ENCODE peak calls at places on chromosomes 12 and 14, in nine cellular contexts. One of them, this sample, is unnamed. For H3K4me1, the result is how much of the 10 kb centered on the place peaks cover.

GRCh38 chr14:21092147-21093011 is 6.1 kb downstream of the ZNF219 start:
- DNase-seq in cardiac muscle cell: peak
- DNase-seq in ascending aorta: peak
- DNase-seq in HCT116: peak
- DNase-seq in suprapubic skin: peak
- DNase-seq in colonic mucosa: peak
- DNase-seq in thyroid gland: peak
- DNase-seq in A549: peak
- DNase-seq in esophagus squamous epithelium: no peak
- DNase-seq in this sample: peak

GRCh38 chr12:120110550-120111501 is 5.7 kb downstream of the RAB35 start:
- DNase-seq in cardiac muscle cell: no peak
- DNase-seq in ascending aorta: peak
- DNase-seq in HCT116: no peak
- DNase-seq in suprapubic skin: no peak
- DNase-seq in colonic mucosa: no peak
- DNase-seq in thyroid gland: peak
- DNase-seq in A549: no peak
- DNase-seq in esophagus squamous epithelium: peak
- DNase-seq in this sample: peak

GRCh38 chr12:480831-481230 is 21.1 kb downstream of the B4GALNT3 start:
- DNase-seq in cardiac muscle cell: no peak
- DNase-seq in ascending aorta: peak
- DNase-seq in HCT116: no peak
- DNase-seq in suprapubic skin: no peak
- DNase-seq in colonic mucosa: no peak
- DNase-seq in thyroid gland: no peak
- DNase-seq in A549: no peak
- DNase-seq in esophagus squamous epithelium: no peak
- DNase-seq in this sample: no peak

GRCh38 chr14:94748667-94749347 is 21.1 kb downstream of the GSC start:
- DNase-seq in cardiac muscle cell: peak
- DNase-seq in ascending aorta: no peak
- DNase-seq in HCT116: peak
- DNase-seq in suprapubic skin: no peak
- DNase-seq in colonic mucosa: no peak
- DNase-seq in thyroid gland: no peak
- DNase-seq in A549: peak
- DNase-seq in esophagus squamous epithelium: no peak
- DNase-seq in this sample: no peak

GRCh38 chr14:104299993-104300761 is 161.8 kb downstream of the KIF26A start:
- DNase-seq in cardiac muscle cell: no peak
- DNase-seq in ascending aorta: no peak
- DNase-seq in HCT116: no peak
- DNase-seq in suprapubic skin: no peak
- DNase-seq in colonic mucosa: no peak
- DNase-seq in thyroid gland: no peak
- DNase-seq in A549: no peak
- DNase-seq in esophagus squamous epithelium: no peak
- DNase-seq in this sample: no peak

GRCh38 chr14:55430024-55430690 is 10.3 kb downstream of the TBPL2 start:
- DNase-seq in cardiac muscle cell: peak
- DNase-seq in ascending aorta: peak
- DNase-seq in HCT116: peak
- DNase-seq in suprapubic skin: no peak
- DNase-seq in colonic mucosa: peak
- DNase-seq in thyroid gland: peak
- DNase-seq in A549: peak
- DNase-seq in esophagus squamous epithelium: no peak
- DNase-seq in this sample: peak

GRCh38 chr14:38129705-38130104 is 78.0 kb upstream of the SSTR1 start:
- DNase-seq in cardiac muscle cell: no peak
- DNase-seq in ascending aorta: no peak
- DNase-seq in HCT116: no peak
- DNase-seq in suprapubic skin: no peak
- DNase-seq in colonic mucosa: no peak
- DNase-seq in thyroid gland: no peak
- DNase-seq in A549: no peak
- DNase-seq in esophagus squamous epithelium: no peak
- DNase-seq in this sample: no peak

GRCh38 chr14:105529506-105530445 is 3.4 kb downstream of the TMEM121 start:
- DNase-seq in cardiac muscle cell: no peak
- DNase-seq in ascending aorta: no peak
- DNase-seq in HCT116: no peak
- DNase-seq in suprapubic skin: peak
- DNase-seq in colonic mucosa: no peak
- DNase-seq in thyroid gland: no peak
- DNase-seq in A549: no peak
- DNase-seq in esophagus squamous epithelium: no peak
- DNase-seq in this sample: no peak

GRCh38 chr14:28772613-28773012 is 6.0 kb downstream of the FOXG1 start:
- DNase-seq in cardiac muscle cell: no peak
- DNase-seq in ascending aorta: no peak
- DNase-seq in HCT116: no peak
- DNase-seq in suprapubic skin: no peak
- DNase-seq in colonic mucosa: no peak
- DNase-seq in thyroid gland: no peak
- DNase-seq in A549: no peak
- DNase-seq in esophagus squamous epithelium: no peak
- DNase-seq in this sample: no peak

GRCh38 chr14:90454041-90455000 is 57.5 kb downstream of the CALM1 start:
- DNase-seq in cardiac muscle cell: peak
- DNase-seq in ascending aorta: peak
- DNase-seq in HCT116: peak
- DNase-seq in suprapubic skin: no peak
- DNase-seq in colonic mucosa: peak
- DNase-seq in thyroid gland: peak
- DNase-seq in A549: peak
- DNase-seq in esophagus squamous epithelium: no peak
- DNase-seq in this sample: peak

GRCh38 chr12:23694920-23695319 is 254.6 kb downstream of the SOX5 start:
- DNase-seq in cardiac muscle cell: no peak
- DNase-seq in ascending aorta: no peak
- DNase-seq in HCT116: no peak
- DNase-seq in suprapubic skin: no peak
- DNase-seq in colonic mucosa: no peak
- DNase-seq in thyroid gland: no peak
- DNase-seq in A549: no peak
- DNase-seq in esophagus squamous epithelium: no peak
- DNase-seq in this sample: no peak

GRCh38 chr12:95637471-95638155 is 86.3 kb upstream of the USP44 start:
- DNase-seq in cardiac muscle cell: no peak
- DNase-seq in ascending aorta: no peak
- DNase-seq in HCT116: no peak
- DNase-seq in suprapubic skin: no peak
- DNase-seq in colonic mucosa: no peak
- DNase-seq in thyroid gland: no peak
- DNase-seq in A549: no peak
- DNase-seq in esophagus squamous epithelium: no peak
- DNase-seq in this sample: no peak
- H3K27ac ChIP-seq in cardiac muscle cell: no peak
- H3K27ac ChIP-seq in ascending aorta: no peak
- H3K27ac ChIP-seq in HCT116: no peak
- H3K27ac ChIP-seq in suprapubic skin: no peak
- H3K27ac ChIP-seq in colonic mucosa: no peak
- H3K27ac ChIP-seq in thyroid gland: no peak
- H3K27ac ChIP-seq in A549: peak
- H3K27ac ChIP-seq in esophagus squamous epithelium: no peak
- H3K27ac ChIP-seq in this sample: no peak

DNA sequence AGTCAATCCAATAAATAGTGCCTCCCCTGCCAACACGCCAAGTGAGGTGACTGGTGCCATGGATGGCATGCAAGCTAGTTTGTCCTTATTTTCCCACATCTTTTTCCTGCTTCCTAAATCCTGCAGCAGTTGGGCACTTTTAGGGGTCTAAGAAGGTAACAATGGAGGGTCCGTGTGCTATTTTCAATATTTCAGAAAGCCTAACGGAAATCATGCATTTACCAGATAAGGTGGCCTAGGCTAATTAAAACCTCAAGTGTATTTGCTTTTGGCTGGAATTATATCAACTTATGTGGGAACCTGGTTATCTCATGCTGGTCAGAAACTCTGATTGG is 4.9 kb downstream of the ITGA5 start:
- DNase-seq in cardiac muscle cell: no peak
- DNase-seq in ascending aorta: no peak
- DNase-seq in HCT116: no peak
- DNase-seq in suprapubic skin: no peak
- DNase-seq in colonic mucosa: no peak
- DNase-seq in thyroid gland: no peak
- DNase-seq in A549: no peak
- DNase-seq in esophagus squamous epithelium: no peak
- DNase-seq in this sample: no peak
- H3K4me1 ChIP-seq in cardiac muscle cell: under half
- H3K4me1 ChIP-seq in ascending aorta: under half
- H3K4me1 ChIP-seq in HCT116: under half
- H3K4me1 ChIP-seq in suprapubic skin: half or more
- H3K4me1 ChIP-seq in colonic mucosa: under half
- H3K4me1 ChIP-seq in thyroid gland: under half
- H3K4me1 ChIP-seq in A549: half or more
- H3K4me1 ChIP-seq in esophagus squamous epithelium: under half
- H3K4me1 ChIP-seq in this sample: under half

DNA sequence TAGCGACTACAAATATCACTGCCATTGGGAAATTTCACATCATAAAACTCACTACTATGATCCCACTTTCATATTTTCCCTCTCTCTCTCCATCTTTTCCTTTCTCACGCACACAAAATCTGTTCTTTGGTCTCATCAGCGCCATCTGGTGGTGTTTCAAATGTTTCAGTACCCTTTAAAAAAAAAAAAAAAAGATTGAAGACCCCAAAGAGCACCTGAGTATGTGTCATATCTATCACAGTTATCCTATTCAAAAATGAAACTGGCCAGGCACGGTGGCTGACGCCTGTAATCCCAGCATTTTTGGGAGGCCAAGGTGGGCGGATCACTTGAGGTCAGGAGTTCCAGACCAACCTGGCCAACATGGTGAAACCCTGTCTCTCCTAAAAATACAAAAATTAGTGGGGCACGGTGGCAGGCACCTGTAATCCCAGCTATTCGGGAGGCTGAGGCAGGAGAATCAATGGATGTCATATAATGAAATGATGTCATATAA is 72.4 kb downstream of the TTC9 start:
- DNase-seq in cardiac muscle cell: peak
- DNase-seq in ascending aorta: no peak
- DNase-seq in HCT116: peak
- DNase-seq in suprapubic skin: no peak
- DNase-seq in colonic mucosa: peak
- DNase-seq in thyroid gland: peak
- DNase-seq in A549: peak
- DNase-seq in esophagus squamous epithelium: no peak
- DNase-seq in this sample: no peak
- TF ChIP-seq CTCF in cardiac muscle cell: peak
- TF ChIP-seq CTCF in ascending aorta: peak
- TF ChIP-seq CTCF in HCT116: peak
- TF ChIP-seq CTCF in suprapubic skin: peak
- TF ChIP-seq CTCF in colonic mucosa: peak
- TF ChIP-seq CTCF in thyroid gland: peak
- TF ChIP-seq CTCF in A549: peak
- TF ChIP-seq CTCF in esophagus squamous epithelium: peak
- TF ChIP-seq CTCF in this sample: no peak

GRCh38 chr12:128381961-128382360 is 115.0 kb downstream of the TMEM132C start:
- DNase-seq in cardiac muscle cell: no peak
- DNase-seq in ascending aorta: no peak
- DNase-seq in HCT116: no peak
- DNase-seq in suprapubic skin: no peak
- DNase-seq in colonic mucosa: no peak
- DNase-seq in thyroid gland: no peak
- DNase-seq in A549: no peak
- DNase-seq in esophagus squamous epithelium: no peak
- DNase-seq in this sample: no peak
- H3K27ac ChIP-seq in cardiac muscle cell: no peak
- H3K27ac ChIP-seq in ascending aorta: no peak
- H3K27ac ChIP-seq in HCT116: no peak
- H3K27ac ChIP-seq in suprapubic skin: no peak
- H3K27ac ChIP-seq in colonic mucosa: no peak
- H3K27ac ChIP-seq in thyroid gland: no peak
- H3K27ac ChIP-seq in A549: no peak
- H3K27ac ChIP-seq in esophagus squamous epithelium: no peak
- H3K27ac ChIP-seq in this sample: no peak